ENCODE peak calls at places on chromosome 14, in eight cellular contexts. G is thoracic aorta; H is pancreas; B is progenitor cell of endocrine pancreas; M is H54; Y is effector CD4-positive, alpha-beta T cell; N is foreskin fibroblast; L is Panc1. I is an unnamed sample.

GRCh38 chr14:27242874-27243273 is 645.0 kb upstream of the NOVA1 start:
- DNase-seq in G (no peak), H (no peak), B (no peak), M (no peak), Y (no peak), N (no peak), L (no peak), I (no peak)

GRCh38 chr14:63492391-63492790 is 50.8 kb downstream of the PPP2R5E start:
- DNase-seq in G (no peak), H (no peak), B (no peak), M (peak; percentile 29), Y (no peak), N (peak; percentile 41), L (no peak), I (no peak)

GRCh38 chr14:33464563-33464962 is 486.3 kb downstream of the EGLN3 start:
- DNase-seq in G (no peak), H (no peak), B (no peak), M (no peak), Y (no peak), N (no peak), L (no peak), I (no peak)

GRCh38 chr14:100027771-100028490 is 37.3 kb upstream of the EVL start:
- DNase-seq in G (no peak), H (no peak), B (no peak), M (no peak), Y (no peak), N (no peak), L (no peak), I (no peak)

GRCh38 chr14:64696355-64696844 is 7.8 kb upstream of the PLEKHG3 start:
- DNase-seq in G (no peak), H (no peak), B (no peak), M (no peak), Y (no peak), N (no peak), L (no peak), I (no peak)

GRCh38 chr14:71688576-71688975 is 243.7 kb upstream of the RGS6 start:
- DNase-seq in G (no peak), H (no peak), B (no peak), M (no peak), Y (no peak), N (no peak), L (no peak), I (no peak)

GRCh38 chr14:68734231-68734732 is 58.6 kb downstream of the ZFP36L1 start:
- DNase-seq in G (no peak), H (no peak), B (no peak), M (no peak), Y (no peak), N (no peak), L (no peak), I (no peak)

GRCh38 chr14:37247777-37248461 is 50.2 kb downstream of the MIPOL1 start:
- DNase-seq in G (no peak), H (no peak), B (no peak), M (no peak), Y (no peak), N (no peak), L (no peak), I (no peak)

GRCh38 chr14:68235011-68235410 is 415.4 kb downstream of the RAD51B start:
- DNase-seq in G (no peak), H (no peak), B (no peak), M (no peak), Y (no peak), N (no peak), L (no peak), I (no peak)

I was measured in T-helper 1 cell.